ENCODE peak calls at places on chromosomes 11 and 22, in nine cellular contexts. One of them, this sample, is unnamed.

GRCh38 chr11:31711137-31711536 is 100.0 kb downstream of the PAX6 start:
- DNase-seq in prostate gland: no peak
- DNase-seq in heart left ventricle: no peak
- DNase-seq in tibial nerve: no peak
- DNase-seq in transverse colon: no peak
- DNase-seq in CD8-positive, alpha-beta T cell: no peak
- DNase-seq in cardiac muscle cell: no peak
- DNase-seq in GM23338: no peak
- DNase-seq in thyroid gland: no peak
- DNase-seq in this sample: no peak

GRCh38 chr22:42993651-42994275 is 21.2 kb downstream of the PACSIN2 start:
- DNase-seq in transverse colon: no peak
- DNase-seq in GM23338: no peak
- DNase-seq in tibial nerve: no peak
- DNase-seq in prostate gland: peak; percentile 55
- DNase-seq in CD8-positive, alpha-beta T cell: no peak
- DNase-seq in heart left ventricle: no peak
- DNase-seq in thyroid gland: no peak
- DNase-seq in cardiac muscle cell: no peak
- DNase-seq in this sample: peak; percentile 63

GRCh38 chr11:27022659-27023251 is 17.9 kb upstream of the BBOX1 start:
- DNase-seq in transverse colon: no peak
- DNase-seq in cardiac muscle cell: no peak
- DNase-seq in GM23338: no peak
- DNase-seq in CD8-positive, alpha-beta T cell: no peak
- DNase-seq in thyroid gland: no peak
- DNase-seq in heart left ventricle: no peak
- DNase-seq in tibial nerve: no peak
- DNase-seq in prostate gland: no peak
- DNase-seq in this sample: no peak

GRCh38 chr11:128222245-128222959 is 365.0 kb downstream of the ETS1 start:
- DNase-seq in heart left ventricle: no peak
- DNase-seq in cardiac muscle cell: no peak
- DNase-seq in GM23338: peak; percentile 10
- DNase-seq in CD8-positive, alpha-beta T cell: no peak
- DNase-seq in prostate gland: no peak
- DNase-seq in thyroid gland: no peak
- DNase-seq in transverse colon: no peak
- DNase-seq in tibial nerve: no peak
- DNase-seq in this sample: no peak

GRCh38 chr11:10441652-10442503 is 13.2 kb upstream of the AMPD3 start:
- DNase-seq in heart left ventricle: no peak
- DNase-seq in prostate gland: no peak
- DNase-seq in tibial nerve: no peak
- DNase-seq in CD8-positive, alpha-beta T cell: no peak
- DNase-seq in cardiac muscle cell: no peak
- DNase-seq in transverse colon: no peak
- DNase-seq in GM23338: no peak
- DNase-seq in thyroid gland: no peak
- DNase-seq in this sample: no peak

GRCh38 chr11:72684236-72684912 is 10.2 kb upstream of the PDE2A start:
- DNase-seq in CD8-positive, alpha-beta T cell: peak; percentile 22
- DNase-seq in thyroid gland: peak; percentile 47
- DNase-seq in tibial nerve: peak; percentile 55
- DNase-seq in heart left ventricle: peak; percentile 83
- DNase-seq in prostate gland: peak; percentile 25
- DNase-seq in GM23338: peak; percentile 73
- DNase-seq in cardiac muscle cell: peak; percentile 76
- DNase-seq in transverse colon: peak; percentile 58
- DNase-seq in this sample: peak; percentile 76

GRCh38 chr22:39917776-39918493 is 17.1 kb downstream of the GRAP2 start:
- DNase-seq in heart left ventricle: no peak
- DNase-seq in cardiac muscle cell: no peak
- DNase-seq in transverse colon: no peak
- DNase-seq in CD8-positive, alpha-beta T cell: no peak
- DNase-seq in prostate gland: no peak
- DNase-seq in GM23338: no peak
- DNase-seq in tibial nerve: no peak
- DNase-seq in thyroid gland: no peak
- DNase-seq in this sample: no peak

GRCh38 chr11:79363861-79364378 is 76.9 kb downstream of the TENM4 start:
- DNase-seq in heart left ventricle: no peak
- DNase-seq in CD8-positive, alpha-beta T cell: no peak
- DNase-seq in tibial nerve: no peak
- DNase-seq in prostate gland: no peak
- DNase-seq in GM23338: no peak
- DNase-seq in cardiac muscle cell: no peak
- DNase-seq in transverse colon: no peak
- DNase-seq in thyroid gland: no peak
- DNase-seq in this sample: no peak

GRCh38 chr11:87573708-87574107 is 536.0 kb downstream of the TMEM135 start:
- DNase-seq in prostate gland: no peak
- DNase-seq in heart left ventricle: no peak
- DNase-seq in transverse colon: no peak
- DNase-seq in thyroid gland: no peak
- DNase-seq in CD8-positive, alpha-beta T cell: no peak
- DNase-seq in GM23338: peak; percentile 2
- DNase-seq in tibial nerve: no peak
- DNase-seq in cardiac muscle cell: no peak
- DNase-seq in this sample: no peak

GRCh38 chr11:87574193-87574592 is 536.5 kb downstream of the TMEM135 start:
- DNase-seq in CD8-positive, alpha-beta T cell: no peak
- DNase-seq in cardiac muscle cell: no peak
- DNase-seq in GM23338: peak; percentile 4
- DNase-seq in thyroid gland: no peak
- DNase-seq in heart left ventricle: no peak
- DNase-seq in tibial nerve: no peak
- DNase-seq in prostate gland: no peak
- DNase-seq in transverse colon: no peak
- DNase-seq in this sample: no peak
- TF ChIP-seq CTCF in CD8-positive, alpha-beta T cell: no peak
- TF ChIP-seq CTCF in cardiac muscle cell: no peak
- TF ChIP-seq CTCF in GM23338: no peak
- TF ChIP-seq CTCF in thyroid gland: no peak
- TF ChIP-seq CTCF in heart left ventricle: no peak
- TF ChIP-seq CTCF in tibial nerve: no peak
- TF ChIP-seq CTCF in prostate gland: no peak
- TF ChIP-seq CTCF in transverse colon: no peak
- TF ChIP-seq CTCF in this sample: no peak

GRCh38 chr22:21947040-21948014 is 5.3 kb downstream of the PPM1F start:
- DNase-seq in heart left ventricle: no peak
- DNase-seq in GM23338: peak; percentile 78
- DNase-seq in thyroid gland: no peak
- DNase-seq in transverse colon: no peak
- DNase-seq in tibial nerve: no peak
- DNase-seq in CD8-positive, alpha-beta T cell: no peak
- DNase-seq in prostate gland: no peak
- DNase-seq in cardiac muscle cell: peak; percentile 66
- DNase-seq in this sample: no peak
- H3K4me1 ChIP-seq in heart left ventricle: peaks cover 87% of the 10 kb centered on the region
- H3K4me1 ChIP-seq in GM23338: peaks cover 12% of the 10 kb centered on the region
- H3K4me1 ChIP-seq in thyroid gland: peaks cover 10% of the 10 kb centered on the region
- H3K4me1 ChIP-seq in transverse colon: peaks cover 22% of the 10 kb centered on the region
- H3K4me1 ChIP-seq in tibial nerve: peaks cover 43% of the 10 kb centered on the region
- H3K4me1 ChIP-seq in CD8-positive, alpha-beta T cell: peaks cover 9% of the 10 kb centered on the region
- H3K4me1 ChIP-seq in prostate gland: no peaks in the 10 kb centered on the region
- H3K4me1 ChIP-seq in cardiac muscle cell: peaks cover 16% of the 10 kb centered on the region
- H3K4me1 ChIP-seq in this sample: no peaks in the 10 kb centered on the region

DNA sequence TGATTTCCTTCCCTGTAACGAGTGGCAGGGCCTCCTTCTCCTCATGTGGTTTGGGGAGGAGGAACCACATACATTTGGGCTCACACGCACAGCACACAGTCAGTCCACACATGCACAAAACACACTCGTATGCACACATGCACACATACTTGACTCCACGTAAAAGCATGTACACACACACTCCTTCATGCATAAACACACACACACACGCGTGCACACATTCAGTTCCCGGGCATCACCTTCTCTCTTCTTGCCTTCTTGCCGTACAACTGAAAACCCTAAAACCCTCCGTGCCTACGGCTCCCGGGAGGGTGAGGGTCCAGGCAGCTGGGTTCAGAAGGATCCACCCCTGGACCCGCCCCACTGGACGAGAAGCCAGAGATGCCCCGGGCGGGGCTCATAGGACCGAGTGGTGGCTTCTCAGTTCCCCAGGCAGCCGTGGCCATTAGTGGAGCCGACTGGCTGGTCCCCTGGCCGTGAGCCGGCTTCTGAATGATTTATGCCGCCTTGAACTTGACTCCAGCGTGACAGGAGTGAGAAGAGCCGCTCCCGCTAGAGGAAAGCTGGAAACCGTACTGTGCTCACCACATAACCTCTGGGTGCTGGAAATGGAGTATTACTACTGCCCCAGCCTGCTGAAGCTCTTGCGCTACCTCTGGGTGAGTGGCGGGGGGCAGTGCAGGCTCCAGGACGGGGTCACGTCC is 117.4 kb downstream of the KIAA1671 start:
- DNase-seq in prostate gland: peak; percentile 55
- DNase-seq in tibial nerve: no peak
- DNase-seq in heart left ventricle: no peak
- DNase-seq in GM23338: peak; percentile 32
- DNase-seq in CD8-positive, alpha-beta T cell: no peak
- DNase-seq in thyroid gland: peak; percentile 55
- DNase-seq in transverse colon: no peak
- DNase-seq in cardiac muscle cell: peak; percentile 46
- DNase-seq in this sample: peak; percentile 50
- H3K4me3 ChIP-seq in prostate gland: peak overlapping the region; percentile 19
- H3K4me3 ChIP-seq in tibial nerve: peak overlapping the region; percentile 30
- H3K4me3 ChIP-seq in heart left ventricle: peak overlapping the region; percentile 44
- H3K4me3 ChIP-seq in GM23338: no peak overlapping the region
- H3K4me3 ChIP-seq in CD8-positive, alpha-beta T cell: peak overlapping the region; percentile 43
- H3K4me3 ChIP-seq in thyroid gland: no peak overlapping the region
- H3K4me3 ChIP-seq in transverse colon: no peak overlapping the region
- H3K4me3 ChIP-seq in cardiac muscle cell: no peak overlapping the region
- H3K4me3 ChIP-seq in this sample: peak overlapping the region; percentile 57

GRCh38 chr11:83410605-83411565 is 124.7 kb upstream of the CCDC90B start:
- DNase-seq in GM23338: no peak
- DNase-seq in prostate gland: peak; percentile 80
- DNase-seq in heart left ventricle: no peak
- DNase-seq in cardiac muscle cell: no peak
- DNase-seq in CD8-positive, alpha-beta T cell: no peak
- DNase-seq in transverse colon: no peak
- DNase-seq in thyroid gland: peak; percentile 87
- DNase-seq in tibial nerve: no peak
- DNase-seq in this sample: no peak
- TF ChIP-seq CTCF in GM23338: no peak
- TF ChIP-seq CTCF in prostate gland: no peak
- TF ChIP-seq CTCF in heart left ventricle: no peak
- TF ChIP-seq CTCF in cardiac muscle cell: no peak
- TF ChIP-seq CTCF in CD8-positive, alpha-beta T cell: no peak
- TF ChIP-seq CTCF in transverse colon: no peak
- TF ChIP-seq CTCF in thyroid gland: peak; percentile 22
- TF ChIP-seq CTCF in tibial nerve: no peak
- TF ChIP-seq CTCF in this sample: no peak

DNA sequence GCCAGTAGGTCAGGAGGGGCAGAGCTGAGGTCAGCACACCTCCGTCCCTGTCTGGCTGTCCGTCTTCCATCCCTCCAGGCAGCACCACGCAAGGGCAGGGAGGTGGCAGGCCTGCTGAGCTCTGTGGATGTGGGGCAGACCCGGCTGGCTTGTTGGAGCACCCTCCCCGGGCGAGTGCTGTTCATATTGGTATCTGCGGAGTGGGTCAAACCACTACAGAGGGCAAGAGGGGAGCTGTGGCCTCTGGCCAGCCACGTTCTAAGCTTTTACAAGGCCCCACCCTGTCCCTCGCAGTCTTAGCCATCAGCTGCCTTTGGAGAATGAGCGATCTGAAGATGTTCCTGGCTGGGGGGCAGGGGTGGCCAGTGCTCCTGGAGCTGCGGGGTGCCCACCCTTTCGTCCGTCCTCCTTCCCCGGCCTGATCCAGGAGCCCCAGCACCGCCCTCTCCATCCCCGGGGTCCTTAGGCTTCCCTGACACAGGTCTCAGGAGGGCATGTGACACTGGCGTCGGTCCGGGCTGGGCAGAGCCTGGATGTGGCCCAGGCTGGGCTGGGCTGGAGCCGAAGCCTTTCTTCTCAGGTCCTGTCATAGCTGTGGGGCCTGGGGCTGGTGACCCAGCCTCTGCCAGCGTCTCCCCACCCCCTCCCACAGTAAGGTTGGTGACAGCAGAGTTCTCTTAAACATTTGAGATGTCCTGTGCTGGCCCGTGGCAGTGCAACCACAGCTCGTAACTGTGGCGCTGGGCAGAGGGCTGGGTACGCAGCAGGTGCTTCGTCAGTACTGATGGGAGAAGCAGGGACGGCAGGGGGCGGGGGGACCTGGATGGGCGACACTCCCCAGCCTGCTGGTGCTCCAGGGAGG is 31.7 kb upstream of the GRAMD4 start:
- DNase-seq in cardiac muscle cell: peak; percentile 47
- DNase-seq in transverse colon: no peak
- DNase-seq in GM23338: no peak
- DNase-seq in prostate gland: no peak
- DNase-seq in thyroid gland: peak; percentile 90
- DNase-seq in CD8-positive, alpha-beta T cell: no peak
- DNase-seq in heart left ventricle: peak; percentile 84
- DNase-seq in tibial nerve: no peak
- DNase-seq in this sample: no peak
- H3K4me1 ChIP-seq in cardiac muscle cell: peaks cover 72% of the 10 kb centered on the region
- H3K4me1 ChIP-seq in transverse colon: peaks cover 47% of the 10 kb centered on the region
- H3K4me1 ChIP-seq in GM23338: peaks cover 16% of the 10 kb centered on the region
- H3K4me1 ChIP-seq in prostate gland: no peaks in the 10 kb centered on the region
- H3K4me1 ChIP-seq in thyroid gland: peaks cover 83% of the 10 kb centered on the region
- H3K4me1 ChIP-seq in CD8-positive, alpha-beta T cell: peaks cover 26% of the 10 kb centered on the region
- H3K4me1 ChIP-seq in heart left ventricle: peaks cover 95% of the 10 kb centered on the region
- H3K4me1 ChIP-seq in tibial nerve: peaks cover 34% of the 10 kb centered on the region
- H3K4me1 ChIP-seq in this sample: no peaks in the 10 kb centered on the region

GRCh38 chr11:61579398-61580291 is 1.2 kb downstream of the SYT7 start:
- DNase-seq in CD8-positive, alpha-beta T cell: no peak
- DNase-seq in transverse colon: no peak
- DNase-seq in cardiac muscle cell: no peak
- DNase-seq in thyroid gland: no peak
- DNase-seq in prostate gland: no peak
- DNase-seq in heart left ventricle: no peak
- DNase-seq in GM23338: peak; percentile 55
- DNase-seq in tibial nerve: no peak
- DNase-seq in this sample: no peak
- H3K4me3 ChIP-seq in CD8-positive, alpha-beta T cell: no peak overlapping the region
- H3K4me3 ChIP-seq in transverse colon: no peak overlapping the region
- H3K4me3 ChIP-seq in cardiac muscle cell: peak overlapping the region; percentile 42
- H3K4me3 ChIP-seq in thyroid gland: no peak overlapping the region
- H3K4me3 ChIP-seq in prostate gland: peak overlapping the region; percentile 77
- H3K4me3 ChIP-seq in heart left ventricle: peak overlapping the region; percentile 73
- H3K4me3 ChIP-seq in GM23338: peak overlapping the region; percentile 80
- H3K4me3 ChIP-seq in tibial nerve: peak overlapping the region; percentile 31
- H3K4me3 ChIP-seq in this sample: no peak overlapping the region